ENCODE peak calls at places on chromosomes 13 and 19, in five cellular contexts. Q is ascending aorta, W is GM23248, E is BJ, I is fibroblast of lung. U is an unnamed sample.

GRCh38 chr19:7447648-7448047 is 41.2 kb downstream of the PEX11G start:
- DNase-seq in I (no peak), W (no peak), E (no peak), Q (no peak), U (no peak)

GRCh38 chr19:48757741-48758144 is 2.4 kb downstream of the FGF21 start:
- DNase-seq in I (no peak), W (no peak), E (no peak), Q (no peak), U (no peak)

GRCh38 chr13:89733686-89734085 is 1613.8 kb upstream of the MIR17HG start:
- DNase-seq in I (no peak), Q (no peak), W (no peak), E (no peak), U (no peak)

GRCh38 chr13:30572859-30573275 is 44.9 kb upstream of the USPL1 start:
- DNase-seq in W (peak), E (no peak), Q (no peak), I (peak), U (peak)

GRCh38 chr13:29573190-29573589 is 22.3 kb downstream of the SLC7A1 start:
- DNase-seq in W (peak), E (no peak), I (peak), Q (no peak), U (peak)

GRCh38 chr13:91357613-91358383 is 10.3 kb downstream of the MIR17HG start:
- DNase-seq in W (no peak), I (no peak), Q (no peak), E (no peak), U (no peak)

GRCh38 chr13:107258599-107259187 is 690.8 kb upstream of the ARGLU1 start:
- DNase-seq in E (no peak), W (peak), I (peak), Q (no peak), U (no peak)

GRCh38 chr19:13070425-13071140 is 32.1 kb downstream of the LYL1 start:
- DNase-seq in I (no peak), E (no peak), Q (no peak), W (no peak), U (no peak)

GRCh38 chr19:11261431-11261901 is 858 bp downstream of the DOCK6 start:
- DNase-seq in I (no peak), W (no peak), Q (no peak), E (no peak), U (no peak)

GRCh38 chr13:62336507-62336906 is 920.9 kb upstream of the PCDH20 start:
- DNase-seq in W (no peak), E (no peak), I (no peak), Q (no peak), U (no peak)

GRCh38 chr19:34475026-34475974 is 6.3 kb upstream of the WTIP start:
- DNase-seq in E (peak), Q (no peak), W (peak), I (peak), U (peak)

GRCh38 chr13:62933809-62934208 is 1518.2 kb upstream of the PCDH20 start:
- DNase-seq in W (no peak), E (no peak), Q (no peak), I (no peak), U (no peak)

GRCh38 chr19:39544201-39544903 is 4.4 kb upstream of the EID2 start:
- DNase-seq in Q (no peak), W (peak), E (no peak), I (no peak), U (peak)

GRCh38 chr19:8028951-8029491 is 23.5 kb upstream of the CCL25 start:
- DNase-seq in Q (no peak), E (no peak), W (peak), I (no peak), U (no peak)

GRCh38 chr13:103931885-103932284 is 865.7 kb upstream of the SLC10A2 start:
- DNase-seq in W (no peak), I (no peak), E (no peak), Q (no peak), U (no peak)

DNA sequence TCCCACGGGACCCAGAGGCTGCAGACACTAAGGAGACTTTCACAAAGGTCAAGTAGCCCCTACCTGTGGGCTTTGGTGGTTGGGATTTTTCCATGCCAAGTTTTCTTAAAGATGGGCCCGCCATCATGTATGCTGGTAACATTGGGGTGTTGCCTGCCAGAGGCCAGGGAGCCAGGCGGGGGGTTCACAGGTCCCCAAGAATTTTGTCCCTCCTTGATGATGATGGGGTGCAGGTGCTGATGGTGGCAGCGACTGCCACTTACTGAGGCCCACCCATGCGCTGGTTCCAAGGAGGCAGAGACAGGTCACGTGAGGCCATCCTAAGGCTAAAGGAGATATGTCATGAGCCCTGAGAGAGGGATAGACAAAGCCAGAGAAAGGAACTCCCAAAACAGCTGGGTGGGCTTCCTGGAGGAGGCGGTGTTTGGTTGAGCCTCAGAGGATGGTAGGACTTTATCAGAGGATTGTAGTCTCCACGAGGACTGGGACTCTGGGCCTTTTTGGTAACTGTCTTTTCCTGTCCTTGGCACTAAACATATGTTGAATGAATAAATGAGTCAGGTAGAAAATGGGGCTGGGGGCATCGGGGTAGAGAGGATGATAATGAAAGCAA is 14.4 kb downstream of the PLEKHF1 start:
- DNase-seq in I (no peak), E (no peak), W (no peak), Q (no peak), U (no peak)
- H3K4me3 ChIP-seq in I (no peak), E (no peak), W (no peak), Q (no peak), U (no peak)

DNA sequence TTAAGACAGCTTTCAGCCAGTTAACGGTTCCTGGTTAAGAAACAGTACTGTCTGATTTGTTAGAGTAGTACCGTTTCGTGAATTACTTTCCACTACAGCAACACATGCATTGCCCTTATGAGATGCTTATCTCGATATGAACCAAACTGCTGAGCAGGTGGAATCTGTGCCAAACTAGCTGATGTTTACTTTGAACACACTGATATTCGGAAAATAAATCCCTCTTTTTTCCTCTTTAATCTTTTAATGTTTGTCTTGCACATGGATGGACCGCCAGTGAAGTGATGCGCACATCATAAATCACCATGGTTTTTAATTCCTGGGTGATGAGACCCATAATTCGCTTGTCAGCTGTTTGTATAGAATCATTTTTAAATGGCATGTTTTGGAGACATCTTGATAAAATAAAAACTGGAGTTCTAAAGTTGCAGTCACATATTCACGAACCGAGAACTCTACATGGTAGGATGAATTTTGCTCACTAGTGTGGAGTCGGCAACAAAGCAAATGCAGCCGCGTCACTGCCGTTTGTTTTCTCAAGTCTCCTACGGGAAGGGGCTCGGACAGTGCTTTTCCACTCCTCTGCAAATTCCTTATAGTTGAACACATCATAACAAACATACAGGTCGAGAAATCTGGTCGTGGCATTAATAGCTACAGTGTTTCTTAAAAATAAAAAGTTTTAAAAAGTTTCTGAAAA is 1.1 kb downstream of the GJA3 start:
- DNase-seq in W (peak), I (peak), Q (no peak), E (no peak), U (no peak)
- H3K4me3 ChIP-seq in W (peak), I (peak), Q (peak), E (peak), U (peak)

DNA sequence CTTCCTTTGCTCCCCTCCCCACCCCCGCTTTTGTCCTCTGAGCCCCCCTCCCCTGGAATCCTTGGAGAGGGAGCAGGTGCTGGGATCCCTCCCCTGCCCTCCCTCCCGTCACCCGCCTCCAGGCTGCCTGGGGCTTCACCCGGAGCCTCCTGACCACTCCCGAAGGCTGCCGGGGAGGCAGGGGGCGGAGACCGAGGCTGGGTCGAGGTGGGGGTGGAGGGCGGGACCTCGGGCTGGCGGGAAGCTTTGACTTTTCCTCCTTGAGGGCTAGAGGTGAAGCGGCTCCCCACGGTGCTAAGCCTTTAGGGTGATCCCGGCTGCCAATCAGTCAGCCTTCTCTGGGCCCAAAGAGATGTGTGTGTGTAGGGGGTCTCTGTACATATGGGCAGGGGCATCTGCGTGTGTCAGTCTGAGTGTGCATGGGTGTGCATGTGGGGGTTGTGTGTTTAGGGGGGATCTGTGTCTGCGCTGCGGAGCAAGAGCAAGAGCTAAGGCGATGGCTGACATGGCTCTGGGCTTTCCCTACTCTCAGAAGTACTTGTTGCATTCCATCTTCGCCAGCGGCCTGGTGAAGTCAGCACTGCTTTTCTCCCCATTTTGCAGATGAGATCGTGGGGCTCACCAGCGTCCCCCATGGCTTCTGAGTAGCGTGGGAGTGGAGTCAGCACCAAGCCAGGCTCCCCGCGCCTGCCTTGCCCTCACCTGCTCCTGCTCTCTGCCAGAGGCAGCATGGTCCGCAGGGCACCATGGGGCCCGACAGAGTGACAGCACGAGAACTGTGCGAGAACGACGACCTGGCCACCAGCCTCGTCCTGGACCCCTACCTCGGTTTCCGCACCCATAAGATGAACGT is 1.7 kb downstream of the KMT5C start:
- DNase-seq in W (peak), I (peak), Q (no peak), E (no peak), U (peak)
- H3K4me3 ChIP-seq in W (peak), I (peak), Q (peak), E (peak), U (peak)

DNA sequence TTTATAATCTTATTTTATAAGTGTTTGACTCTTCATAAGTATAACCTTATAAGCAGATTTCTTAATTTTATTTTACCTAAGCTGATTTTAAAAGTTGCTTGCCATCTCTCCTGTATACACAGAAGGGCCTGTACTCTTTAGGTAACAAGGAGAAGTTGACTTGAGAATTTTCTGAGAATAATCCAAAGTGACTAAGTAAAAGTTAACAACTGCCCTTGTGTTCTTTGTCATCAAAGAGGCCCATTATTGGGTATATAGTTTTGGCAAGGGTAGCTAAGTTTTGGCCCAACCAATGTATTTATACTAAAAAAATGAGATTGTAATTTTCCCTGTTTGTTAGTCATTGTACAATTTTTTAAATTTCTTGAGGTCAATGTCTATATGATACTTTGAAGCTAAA is 3.2 kb downstream of the LCP1 start:
- DNase-seq in I (no peak), E (no peak), W (no peak), Q (no peak), U (no peak)
- H3K4me3 ChIP-seq in I (no peak), E (no peak), W (no peak), Q (no peak), U (no peak)

DNA sequence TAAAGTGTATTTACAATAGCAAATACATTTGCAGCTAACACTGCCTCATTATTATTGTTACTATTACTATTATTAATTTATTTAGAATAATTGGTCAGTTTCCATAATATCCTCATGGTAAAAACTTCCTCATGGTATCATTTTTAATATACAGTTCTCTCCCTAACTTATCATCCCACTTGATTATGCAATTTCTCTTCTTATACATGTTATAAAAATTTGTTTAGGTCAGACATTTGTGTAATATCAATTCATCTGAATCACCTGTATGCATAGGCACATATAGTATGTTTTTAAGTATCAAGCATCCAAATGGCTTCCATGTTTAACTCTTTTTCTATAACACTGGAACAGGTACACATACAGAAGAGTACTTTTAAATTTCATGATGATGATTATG is 210.8 kb upstream of the STARD13 start:
- DNase-seq in E (no peak), I (no peak), W (no peak), Q (no peak), U (no peak)
- H3K4me3 ChIP-seq in E (no peak), I (no peak), W (no peak), Q (no peak), U (no peak)

GRCh38 chr19:51141181-51141580 is 920 bp upstream of the SIGLEC7 start:
- DNase-seq in I (no peak), E (no peak), W (no peak), Q (no peak), U (no peak)
- H3K4me3 ChIP-seq in I (no peak), E (no peak), W (no peak), Q (no peak), U (no peak)

DNA sequence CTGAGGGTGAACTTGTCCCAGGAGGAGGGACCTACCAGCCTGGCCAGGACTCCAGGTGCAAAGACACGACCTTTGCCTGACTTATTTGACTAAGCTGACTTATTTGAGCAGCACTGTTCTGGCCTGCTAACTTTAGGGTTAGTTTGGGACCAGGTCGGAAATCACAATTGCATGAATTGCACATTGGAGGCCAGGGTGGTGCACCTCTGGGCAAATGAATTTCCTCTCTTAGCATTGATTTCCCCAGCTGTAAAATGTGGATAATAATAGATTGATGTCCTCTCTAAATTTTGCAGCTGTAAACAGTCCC is 1.4 kb upstream of the BST2 start:
- DNase-seq in I (no peak), E (no peak), Q (no peak), W (no peak), U (no peak)
- H3K4me3 ChIP-seq in I (no peak), E (no peak), Q (peak), W (no peak), U (no peak)

GRCh38 chr19:35932291-35932936 is 3.8 kb upstream of the LRFN3 start:
- DNase-seq in Q (no peak), W (no peak), E (no peak), I (no peak), U (no peak)
- H3K4me3 ChIP-seq in Q (no peak), W (no peak), E (no peak), I (no peak), U (no peak)